ENCODE peak calls at places on chromosome 5, in five cellular contexts. One of them, this sample, is unnamed.

GRCh38 chr5:125411163-125412050 is 665.0 kb upstream of the ZNF608 start:
- DNase-seq in RWPE1: peak
- DNase-seq in activated B cell treated with CpG ODN at 0.5 μM for 24 hours: no peak
- DNase-seq in H9: no peak
- DNase-seq in lower lobe of right lung: no peak
- DNase-seq in this sample: no peak

GRCh38 chr5:176550275-176550831 is 1.2 kb downstream of the CDHR2 start:
- DNase-seq in RWPE1: no peak
- DNase-seq in activated B cell treated with CpG ODN at 0.5 μM for 24 hours: no peak
- DNase-seq in H9: no peak
- DNase-seq in lower lobe of right lung: no peak
- DNase-seq in this sample: no peak

GRCh38 chr5:82745016-82745415 is 332.2 kb downstream of the TMEM167A start:
- DNase-seq in RWPE1: no peak
- DNase-seq in activated B cell treated with CpG ODN at 0.5 μM for 24 hours: no peak
- DNase-seq in H9: no peak
- DNase-seq in lower lobe of right lung: no peak
- DNase-seq in this sample: no peak

GRCh38 chr5:68418230-68418629 is 202.7 kb downstream of the PIK3R1 start:
- DNase-seq in RWPE1: no peak
- DNase-seq in activated B cell treated with CpG ODN at 0.5 μM for 24 hours: no peak
- DNase-seq in H9: no peak
- DNase-seq in lower lobe of right lung: no peak
- DNase-seq in this sample: no peak

GRCh38 chr5:170467000-170467707 is 36.7 kb upstream of the KCNIP1 start:
- DNase-seq in RWPE1: peak
- DNase-seq in activated B cell treated with CpG ODN at 0.5 μM for 24 hours: no peak
- DNase-seq in H9: no peak
- DNase-seq in lower lobe of right lung: no peak
- DNase-seq in this sample: peak

GRCh38 chr5:179863449-179864085 is 5.0 kb upstream of the MRNIP start:
- DNase-seq in RWPE1: no peak
- DNase-seq in activated B cell treated with CpG ODN at 0.5 μM for 24 hours: no peak
- DNase-seq in H9: no peak
- DNase-seq in lower lobe of right lung: no peak
- DNase-seq in this sample: peak

GRCh38 chr5:14914603-14915277 is 43.2 kb upstream of the ANKH start:
- DNase-seq in RWPE1: peak
- DNase-seq in activated B cell treated with CpG ODN at 0.5 μM for 24 hours: no peak
- DNase-seq in H9: no peak
- DNase-seq in lower lobe of right lung: no peak
- DNase-seq in this sample: no peak

GRCh38 chr5:153896117-153896516 is 142.6 kb downstream of the FAM114A2 start:
- DNase-seq in RWPE1: peak
- DNase-seq in activated B cell treated with CpG ODN at 0.5 μM for 24 hours: no peak
- DNase-seq in H9: no peak
- DNase-seq in lower lobe of right lung: no peak
- DNase-seq in this sample: no peak

GRCh38 chr5:58401701-58402100 is 58.2 kb downstream of the PLK2 start:
- DNase-seq in RWPE1: no peak
- DNase-seq in activated B cell treated with CpG ODN at 0.5 μM for 24 hours: no peak
- DNase-seq in H9: no peak
- DNase-seq in lower lobe of right lung: no peak
- DNase-seq in this sample: no peak

GRCh38 chr5:176157656-176158055 is 80.6 kb upstream of the SIMC1 start:
- DNase-seq in RWPE1: peak
- DNase-seq in activated B cell treated with CpG ODN at 0.5 μM for 24 hours: no peak
- DNase-seq in H9: no peak
- DNase-seq in lower lobe of right lung: no peak
- DNase-seq in this sample: no peak

GRCh38 chr5:93421498-93421897 is 159.5 kb downstream of the NR2F1-AS1 start:
- DNase-seq in RWPE1: no peak
- DNase-seq in activated B cell treated with CpG ODN at 0.5 μM for 24 hours: no peak
- DNase-seq in H9: peak
- DNase-seq in lower lobe of right lung: no peak
- DNase-seq in this sample: no peak

GRCh38 chr5:35220967-35221366 is 9.3 kb downstream of the PRLR start:
- DNase-seq in RWPE1: no peak
- DNase-seq in activated B cell treated with CpG ODN at 0.5 μM for 24 hours: no peak
- DNase-seq in H9: no peak
- DNase-seq in lower lobe of right lung: no peak
- DNase-seq in this sample: no peak

GRCh38 chr5:107636555-107636954 is 34.2 kb downstream of the EFNA5 start:
- DNase-seq in RWPE1: no peak
- DNase-seq in activated B cell treated with CpG ODN at 0.5 μM for 24 hours: no peak
- DNase-seq in H9: no peak
- DNase-seq in lower lobe of right lung: no peak
- DNase-seq in this sample: no peak

GRCh38 chr5:41754857-41755256 is 115.4 kb downstream of the OXCT1 start:
- DNase-seq in RWPE1: no peak
- DNase-seq in activated B cell treated with CpG ODN at 0.5 μM for 24 hours: no peak
- DNase-seq in H9: no peak
- DNase-seq in lower lobe of right lung: no peak
- DNase-seq in this sample: no peak

GRCh38 chr5:84494453-84494852 is 109.8 kb upstream of the EDIL3 start:
- DNase-seq in RWPE1: no peak
- DNase-seq in activated B cell treated with CpG ODN at 0.5 μM for 24 hours: no peak
- DNase-seq in H9: no peak
- DNase-seq in lower lobe of right lung: no peak
- DNase-seq in this sample: no peak

DNA sequence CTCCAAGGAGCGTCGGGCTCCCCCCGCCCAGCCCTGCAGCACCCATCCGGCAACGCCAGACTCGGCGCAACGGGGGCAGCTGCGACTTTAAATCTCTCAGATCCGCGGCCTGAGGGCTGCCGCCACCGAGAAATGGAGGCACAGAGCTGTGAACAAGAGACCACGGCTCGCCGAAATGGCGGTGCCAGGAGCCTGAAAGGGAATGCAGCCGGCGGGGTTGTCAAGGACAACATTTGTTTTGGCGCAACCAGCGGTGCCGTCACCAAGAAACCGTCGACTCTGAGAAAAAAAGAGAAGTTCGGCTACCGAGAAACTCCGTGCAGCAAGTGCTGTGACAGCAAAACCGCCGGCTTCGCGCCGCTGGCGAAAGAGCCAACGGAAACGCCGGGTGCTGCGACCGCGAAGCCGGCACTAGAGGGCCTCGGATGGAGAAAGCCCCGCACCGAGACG is 2.1 kb upstream of the ANXA2R start:
- DNase-seq in RWPE1: no peak
- DNase-seq in activated B cell treated with CpG ODN at 0.5 μM for 24 hours: peak
- DNase-seq in H9: peak
- DNase-seq in lower lobe of right lung: peak
- DNase-seq in this sample: peak
- TF ChIP-seq CTCF in RWPE1: peak
- TF ChIP-seq CTCF in activated B cell treated with CpG ODN at 0.5 μM for 24 hours: no peak
- TF ChIP-seq CTCF in H9: peak
- TF ChIP-seq CTCF in lower lobe of right lung: peak
- TF ChIP-seq CTCF in this sample: no peak

DNA sequence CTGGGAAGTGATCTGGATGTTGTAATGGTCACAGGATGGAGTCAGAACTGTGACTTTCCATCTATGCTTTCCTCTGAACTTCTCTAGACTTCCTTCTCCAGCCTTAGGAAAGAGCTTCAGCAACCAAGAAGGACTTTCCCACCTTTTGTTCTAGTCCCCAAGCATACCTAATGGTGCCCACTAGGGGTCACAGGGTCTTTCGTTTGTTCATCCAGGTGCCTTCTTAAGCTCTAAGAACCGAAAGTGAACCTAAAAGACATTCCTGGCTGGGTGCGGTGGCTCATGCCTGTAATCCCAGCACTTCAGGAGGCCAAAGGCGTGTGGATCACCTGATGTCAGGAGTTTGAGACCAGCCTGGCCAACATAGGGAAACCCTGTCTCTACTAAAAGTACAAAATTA is 1.8 kb upstream of the WNT8A start:
- DNase-seq in RWPE1: no peak
- DNase-seq in activated B cell treated with CpG ODN at 0.5 μM for 24 hours: no peak
- DNase-seq in H9: peak
- DNase-seq in lower lobe of right lung: no peak
- DNase-seq in this sample: no peak
- TF ChIP-seq CTCF in RWPE1: no peak
- TF ChIP-seq CTCF in activated B cell treated with CpG ODN at 0.5 μM for 24 hours: no peak
- TF ChIP-seq CTCF in H9: peak
- TF ChIP-seq CTCF in lower lobe of right lung: no peak
- TF ChIP-seq CTCF in this sample: no peak

DNA sequence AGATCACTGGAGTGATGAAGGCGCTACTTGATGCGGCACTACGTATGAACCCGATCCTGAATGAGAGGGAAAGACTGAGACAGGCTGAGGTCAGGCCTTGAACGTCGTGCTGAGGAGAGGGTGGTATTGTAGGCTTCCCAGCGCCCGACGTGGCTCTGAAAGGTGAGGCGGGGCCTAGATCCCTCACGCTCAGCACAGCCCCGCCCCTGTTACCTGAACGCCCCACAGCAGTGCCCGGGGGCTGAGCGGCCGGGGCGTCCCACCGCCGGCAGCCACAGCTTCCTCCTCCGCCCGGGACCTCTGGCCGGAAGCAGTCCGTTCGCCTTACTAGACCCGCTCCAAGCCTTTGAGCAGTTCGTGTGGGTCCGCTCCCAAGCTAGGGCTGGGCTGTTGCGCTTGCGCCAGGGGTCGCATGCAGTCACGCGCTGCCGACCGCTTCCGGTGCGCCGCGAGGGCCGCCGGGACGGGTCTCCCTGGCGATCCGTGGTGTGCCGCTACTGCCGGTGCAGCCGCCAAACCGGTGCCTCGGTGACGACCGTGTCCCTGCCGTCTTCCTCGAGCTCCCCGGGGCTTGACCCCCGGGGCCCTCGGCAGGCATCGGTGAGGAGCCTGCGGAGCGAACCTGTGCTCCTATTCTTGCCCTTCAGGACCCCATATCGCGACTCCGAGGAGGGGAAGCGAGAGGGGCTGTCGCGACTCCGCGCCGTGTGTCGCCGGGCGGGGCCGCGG is at the start of the genes HMGXB3 and TIGD6:
- DNase-seq in RWPE1: peak
- DNase-seq in activated B cell treated with CpG ODN at 0.5 μM for 24 hours: peak
- DNase-seq in H9: peak
- DNase-seq in lower lobe of right lung: peak
- DNase-seq in this sample: peak
- TF ChIP-seq CTCF in RWPE1: no peak
- TF ChIP-seq CTCF in activated B cell treated with CpG ODN at 0.5 μM for 24 hours: no peak
- TF ChIP-seq CTCF in H9: no peak
- TF ChIP-seq CTCF in lower lobe of right lung: no peak
- TF ChIP-seq CTCF in this sample: no peak

GRCh38 chr5:38557792-38558191 is 1.3 kb upstream of the LIFR start:
- DNase-seq in RWPE1: no peak
- DNase-seq in activated B cell treated with CpG ODN at 0.5 μM for 24 hours: no peak
- DNase-seq in H9: no peak
- DNase-seq in lower lobe of right lung: no peak
- DNase-seq in this sample: no peak

GRCh38 chr5:38555354-38556114 is 912 bp downstream of the LIFR start:
- DNase-seq in RWPE1: no peak
- DNase-seq in activated B cell treated with CpG ODN at 0.5 μM for 24 hours: no peak
- DNase-seq in H9: no peak
- DNase-seq in lower lobe of right lung: no peak
- DNase-seq in this sample: no peak

GRCh38 chr5:38557309-38557710 is 864 bp upstream of the LIFR start:
- DNase-seq in RWPE1: no peak
- DNase-seq in activated B cell treated with CpG ODN at 0.5 μM for 24 hours: no peak
- DNase-seq in H9: no peak
- DNase-seq in lower lobe of right lung: peak
- DNase-seq in this sample: no peak

GRCh38 chr5:38556115-38556598 is 289 bp downstream of the LIFR start:
- DNase-seq in RWPE1: no peak
- DNase-seq in activated B cell treated with CpG ODN at 0.5 μM for 24 hours: no peak
- DNase-seq in H9: no peak
- DNase-seq in lower lobe of right lung: no peak
- DNase-seq in this sample: no peak

DNA sequence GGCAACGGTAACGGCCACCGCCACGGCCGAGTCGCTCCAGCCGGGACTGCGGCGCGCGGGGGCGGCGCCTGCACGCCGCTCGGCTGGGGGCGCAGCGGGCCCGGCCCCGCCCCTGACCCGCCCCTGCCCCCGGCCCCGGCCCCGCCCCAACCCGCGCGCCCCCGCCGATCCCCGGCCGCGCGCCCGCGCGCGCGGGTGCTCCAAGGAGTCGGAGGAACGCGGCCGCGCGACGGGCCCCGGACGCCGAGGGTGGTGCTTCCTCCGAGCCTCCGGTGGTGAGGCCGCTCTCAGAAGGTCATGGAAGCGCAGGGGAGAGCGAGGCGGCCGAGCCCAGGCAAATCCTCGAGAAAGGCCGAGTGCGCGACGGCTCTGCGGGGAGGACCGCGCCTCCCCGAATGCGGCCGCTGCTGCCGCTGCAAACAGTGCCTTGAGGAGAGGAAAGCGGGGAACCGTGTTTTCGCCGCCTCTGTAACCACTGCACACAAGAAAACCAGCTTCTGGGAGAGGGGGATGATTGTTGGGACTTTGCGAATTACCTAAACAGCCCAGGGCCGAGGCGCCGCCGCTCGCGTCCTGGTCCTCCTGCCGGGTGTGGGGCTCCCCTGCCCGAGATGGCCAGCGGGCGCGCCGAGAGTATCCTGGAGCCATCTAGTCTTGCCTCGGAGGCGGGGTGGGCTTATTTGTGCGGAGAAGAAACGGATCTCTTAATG is at the start of gene LIFR:
- DNase-seq in RWPE1: peak
- DNase-seq in activated B cell treated with CpG ODN at 0.5 μM for 24 hours: peak
- DNase-seq in H9: peak
- DNase-seq in lower lobe of right lung: peak
- DNase-seq in this sample: no peak
- TF ChIP-seq CTCF in RWPE1: no peak
- TF ChIP-seq CTCF in activated B cell treated with CpG ODN at 0.5 μM for 24 hours: no peak
- TF ChIP-seq CTCF in H9: peak
- TF ChIP-seq CTCF in lower lobe of right lung: no peak
- TF ChIP-seq CTCF in this sample: no peak

GRCh38 chr5:172795401-172795977 is 24.5 kb upstream of the DUSP1 start:
- DNase-seq in RWPE1: peak
- DNase-seq in activated B cell treated with CpG ODN at 0.5 μM for 24 hours: no peak
- DNase-seq in H9: no peak
- DNase-seq in lower lobe of right lung: peak
- DNase-seq in this sample: no peak
- TF ChIP-seq CTCF in RWPE1: no peak
- TF ChIP-seq CTCF in activated B cell treated with CpG ODN at 0.5 μM for 24 hours: no peak
- TF ChIP-seq CTCF in H9: no peak
- TF ChIP-seq CTCF in lower lobe of right lung: no peak
- TF ChIP-seq CTCF in this sample: no peak

GRCh38 chr5:101390317-101390908 is 487.3 kb upstream of the ST8SIA4 start:
- DNase-seq in RWPE1: peak
- DNase-seq in activated B cell treated with CpG ODN at 0.5 μM for 24 hours: no peak
- DNase-seq in H9: peak
- DNase-seq in lower lobe of right lung: no peak
- DNase-seq in this sample: no peak
- TF ChIP-seq CTCF in RWPE1: peak
- TF ChIP-seq CTCF in activated B cell treated with CpG ODN at 0.5 μM for 24 hours: no peak
- TF ChIP-seq CTCF in H9: peak
- TF ChIP-seq CTCF in lower lobe of right lung: peak
- TF ChIP-seq CTCF in this sample: peak

GRCh38 chr5:140633081-140633471 is at the start of gene CD14:
- DNase-seq in RWPE1: peak
- DNase-seq in activated B cell treated with CpG ODN at 0.5 μM for 24 hours: no peak
- DNase-seq in H9: no peak
- DNase-seq in lower lobe of right lung: peak
- DNase-seq in this sample: peak
- TF ChIP-seq CTCF in RWPE1: no peak
- TF ChIP-seq CTCF in activated B cell treated with CpG ODN at 0.5 μM for 24 hours: no peak
- TF ChIP-seq CTCF in H9: no peak
- TF ChIP-seq CTCF in lower lobe of right lung: peak
- TF ChIP-seq CTCF in this sample: no peak

GRCh38 chr5:1312993-1313833 is 18.3 kb upstream of the TERT start:
- DNase-seq in RWPE1: no peak
- DNase-seq in activated B cell treated with CpG ODN at 0.5 μM for 24 hours: peak
- DNase-seq in H9: peak
- DNase-seq in lower lobe of right lung: peak
- DNase-seq in this sample: peak
- TF ChIP-seq CTCF in RWPE1: no peak
- TF ChIP-seq CTCF in activated B cell treated with CpG ODN at 0.5 μM for 24 hours: no peak
- TF ChIP-seq CTCF in H9: no peak
- TF ChIP-seq CTCF in lower lobe of right lung: no peak
- TF ChIP-seq CTCF in this sample: no peak